ENCODE peak calls at places on chromosomes 5 and 9, in nine cellular contexts. One of them, this sample, is unnamed.

GRCh38 chr9:135789838-135790291 is 87.9 kb downstream of the KCNT1 start:
- DNase-seq in left ventricle myocardium inferior: no peak
- DNase-seq in suprapubic skin: no peak
- DNase-seq in IMR-90: no peak
- DNase-seq in ovary: no peak
- DNase-seq in A549: no peak
- DNase-seq in PC-3: no peak
- DNase-seq in CD8-positive, alpha-beta T cell: peak
- DNase-seq in astrocyte: no peak
- DNase-seq in this sample: no peak

GRCh38 chr5:6088706-6089105 is 289.6 kb downstream of the MED10 start:
- DNase-seq in astrocyte: no peak
- DNase-seq in IMR-90: no peak
- DNase-seq in suprapubic skin: no peak
- DNase-seq in left ventricle myocardium inferior: no peak
- DNase-seq in ovary: no peak
- DNase-seq in A549: no peak
- DNase-seq in PC-3: no peak
- DNase-seq in CD8-positive, alpha-beta T cell: no peak
- DNase-seq in this sample: no peak

GRCh38 chr5:160341309-160341874 is 29.0 kb upstream of the CCNJL start:
- DNase-seq in left ventricle myocardium inferior: no peak
- DNase-seq in PC-3: no peak
- DNase-seq in astrocyte: no peak
- DNase-seq in suprapubic skin: no peak
- DNase-seq in A549: no peak
- DNase-seq in CD8-positive, alpha-beta T cell: no peak
- DNase-seq in ovary: no peak
- DNase-seq in IMR-90: no peak
- DNase-seq in this sample: no peak

GRCh38 chr5:93512799-93513198 is 68.2 kb downstream of the NR2F1-AS1 start:
- DNase-seq in astrocyte: peak
- DNase-seq in left ventricle myocardium inferior: no peak
- DNase-seq in PC-3: peak
- DNase-seq in IMR-90: peak
- DNase-seq in ovary: no peak
- DNase-seq in suprapubic skin: no peak
- DNase-seq in CD8-positive, alpha-beta T cell: no peak
- DNase-seq in A549: no peak
- DNase-seq in this sample: no peak

GRCh38 chr5:126002222-126002897 is 420.8 kb upstream of the GRAMD2B start:
- DNase-seq in PC-3: no peak
- DNase-seq in ovary: peak
- DNase-seq in astrocyte: peak
- DNase-seq in CD8-positive, alpha-beta T cell: no peak
- DNase-seq in suprapubic skin: no peak
- DNase-seq in A549: no peak
- DNase-seq in left ventricle myocardium inferior: peak
- DNase-seq in IMR-90: peak
- DNase-seq in this sample: no peak

GRCh38 chr9:136082496-136083361 is 12.4 kb downstream of the NACC2 start:
- DNase-seq in ovary: no peak
- DNase-seq in left ventricle myocardium inferior: peak
- DNase-seq in CD8-positive, alpha-beta T cell: peak
- DNase-seq in astrocyte: no peak
- DNase-seq in PC-3: no peak
- DNase-seq in IMR-90: no peak
- DNase-seq in suprapubic skin: no peak
- DNase-seq in A549: no peak
- DNase-seq in this sample: no peak

GRCh38 chr5:5270958-5271605 is 131.0 kb downstream of the ADAMTS16 start:
- DNase-seq in CD8-positive, alpha-beta T cell: no peak
- DNase-seq in IMR-90: peak
- DNase-seq in A549: peak
- DNase-seq in left ventricle myocardium inferior: peak
- DNase-seq in PC-3: peak
- DNase-seq in astrocyte: peak
- DNase-seq in ovary: peak
- DNase-seq in suprapubic skin: no peak
- DNase-seq in this sample: peak

GRCh38 chr9:135724186-135724797 is 22.3 kb downstream of the KCNT1 start:
- DNase-seq in A549: no peak
- DNase-seq in PC-3: peak
- DNase-seq in suprapubic skin: no peak
- DNase-seq in left ventricle myocardium inferior: no peak
- DNase-seq in astrocyte: no peak
- DNase-seq in ovary: no peak
- DNase-seq in CD8-positive, alpha-beta T cell: no peak
- DNase-seq in IMR-90: no peak
- DNase-seq in this sample: no peak

GRCh38 chr5:160539431-160539830 is 117.8 kb downstream of the PTTG1 start:
- DNase-seq in suprapubic skin: no peak
- DNase-seq in A549: no peak
- DNase-seq in CD8-positive, alpha-beta T cell: no peak
- DNase-seq in PC-3: peak
- DNase-seq in astrocyte: peak
- DNase-seq in left ventricle myocardium inferior: no peak
- DNase-seq in ovary: no peak
- DNase-seq in IMR-90: no peak
- DNase-seq in this sample: no peak

GRCh38 chr5:78500028-78500427 is 139.6 kb downstream of the SCAMP1 start:
- DNase-seq in suprapubic skin: no peak
- DNase-seq in left ventricle myocardium inferior: no peak
- DNase-seq in CD8-positive, alpha-beta T cell: no peak
- DNase-seq in ovary: no peak
- DNase-seq in PC-3: no peak
- DNase-seq in A549: no peak
- DNase-seq in IMR-90: no peak
- DNase-seq in astrocyte: no peak
- DNase-seq in this sample: no peak

GRCh38 chr9:98865284-98865683 is 57.8 kb downstream of the GALNT12 start:
- DNase-seq in suprapubic skin: no peak
- DNase-seq in A549: no peak
- DNase-seq in CD8-positive, alpha-beta T cell: no peak
- DNase-seq in astrocyte: no peak
- DNase-seq in ovary: no peak
- DNase-seq in PC-3: no peak
- DNase-seq in left ventricle myocardium inferior: no peak
- DNase-seq in IMR-90: no peak
- DNase-seq in this sample: no peak

GRCh38 chr9:93675336-93676150 is 99.2 kb downstream of the PHF2 start:
- DNase-seq in PC-3: no peak
- DNase-seq in CD8-positive, alpha-beta T cell: no peak
- DNase-seq in IMR-90: no peak
- DNase-seq in A549: no peak
- DNase-seq in ovary: peak
- DNase-seq in astrocyte: no peak
- DNase-seq in suprapubic skin: peak
- DNase-seq in left ventricle myocardium inferior: peak
- DNase-seq in this sample: no peak

GRCh38 chr5:139687656-139688055 is 39.5 kb downstream of the CXXC5 start:
- DNase-seq in IMR-90: no peak
- DNase-seq in astrocyte: no peak
- DNase-seq in CD8-positive, alpha-beta T cell: no peak
- DNase-seq in suprapubic skin: no peak
- DNase-seq in ovary: no peak
- DNase-seq in PC-3: no peak
- DNase-seq in left ventricle myocardium inferior: no peak
- DNase-seq in A549: no peak
- DNase-seq in this sample: no peak

DNA sequence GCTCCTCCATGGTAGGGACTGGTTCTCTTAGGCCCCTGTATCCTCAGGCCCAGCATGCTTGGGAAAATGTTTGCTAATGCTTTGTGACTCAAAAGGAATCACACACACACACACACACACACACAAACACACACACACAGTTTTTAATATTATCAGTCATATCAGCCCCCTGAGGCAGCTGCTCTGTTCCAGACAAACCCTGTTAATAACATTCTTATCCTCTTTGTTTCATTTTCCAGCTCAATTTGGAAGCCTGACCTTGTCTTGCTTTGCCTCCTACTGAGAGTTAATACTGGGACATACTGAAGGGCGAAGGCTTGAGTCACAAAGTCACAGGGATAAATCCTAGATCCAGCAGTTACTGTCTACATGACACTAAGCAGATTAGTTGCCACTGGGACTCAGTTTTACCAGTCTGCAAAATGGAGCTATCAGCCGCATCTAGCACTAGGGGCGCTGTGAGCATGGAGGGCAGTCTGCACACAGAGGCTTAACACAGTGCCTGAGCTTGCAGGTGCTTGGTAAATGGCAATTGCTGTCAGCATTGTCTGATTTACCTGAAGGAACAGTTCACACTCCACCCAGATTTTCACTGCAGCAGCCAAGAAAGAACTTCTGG is 37.1 kb upstream of the KCNMB1 start:
- DNase-seq in suprapubic skin: no peak
- DNase-seq in astrocyte: no peak
- DNase-seq in ovary: no peak
- DNase-seq in IMR-90: no peak
- DNase-seq in CD8-positive, alpha-beta T cell: no peak
- DNase-seq in PC-3: no peak
- DNase-seq in A549: no peak
- DNase-seq in left ventricle myocardium inferior: no peak
- DNase-seq in this sample: no peak
- TF ChIP-seq CTCF in suprapubic skin: no peak
- TF ChIP-seq CTCF in astrocyte: no peak
- TF ChIP-seq CTCF in ovary: no peak
- TF ChIP-seq CTCF in IMR-90: no peak
- TF ChIP-seq CTCF in CD8-positive, alpha-beta T cell: no peak
- TF ChIP-seq CTCF in PC-3: no peak
- TF ChIP-seq CTCF in A549: no peak
- TF ChIP-seq CTCF in left ventricle myocardium inferior: no peak
- TF ChIP-seq CTCF in this sample: peak

DNA sequence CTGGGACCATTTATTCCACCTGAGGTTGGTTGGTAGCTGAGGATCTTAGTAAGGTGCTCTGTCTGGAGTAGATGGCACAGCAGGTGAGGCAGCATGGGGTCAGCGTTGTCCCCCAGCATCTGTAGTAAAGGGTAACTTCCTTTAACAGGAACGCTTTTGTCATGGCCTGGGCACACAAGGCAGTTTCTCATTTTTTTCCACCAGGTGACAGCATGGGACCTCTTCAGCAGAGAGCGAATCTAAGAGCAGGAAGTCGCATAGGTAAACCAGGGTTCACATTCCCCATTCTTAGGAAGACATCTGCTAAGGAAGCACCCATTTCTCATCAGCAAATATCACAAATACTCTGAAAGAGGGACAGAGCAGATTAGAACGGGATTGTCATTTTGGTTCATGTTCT is 56.5 kb downstream of the GPR107 start:
- DNase-seq in ovary: no peak
- DNase-seq in A549: no peak
- DNase-seq in left ventricle myocardium inferior: no peak
- DNase-seq in astrocyte: no peak
- DNase-seq in PC-3: no peak
- DNase-seq in suprapubic skin: no peak
- DNase-seq in IMR-90: no peak
- DNase-seq in CD8-positive, alpha-beta T cell: no peak
- DNase-seq in this sample: no peak
- TF ChIP-seq CTCF in ovary: no peak
- TF ChIP-seq CTCF in A549: no peak
- TF ChIP-seq CTCF in left ventricle myocardium inferior: no peak
- TF ChIP-seq CTCF in astrocyte: no peak
- TF ChIP-seq CTCF in PC-3: no peak
- TF ChIP-seq CTCF in suprapubic skin: no peak
- TF ChIP-seq CTCF in IMR-90: peak
- TF ChIP-seq CTCF in CD8-positive, alpha-beta T cell: no peak
- TF ChIP-seq CTCF in this sample: no peak

GRCh38 chr5:1011226-1011631 is 2.6 kb downstream of the NKD2 start:
- DNase-seq in A549: peak
- DNase-seq in ovary: no peak
- DNase-seq in astrocyte: no peak
- DNase-seq in PC-3: peak
- DNase-seq in suprapubic skin: peak
- DNase-seq in CD8-positive, alpha-beta T cell: peak
- DNase-seq in left ventricle myocardium inferior: peak
- DNase-seq in IMR-90: no peak
- DNase-seq in this sample: no peak
- TF ChIP-seq CTCF in A549: peak
- TF ChIP-seq CTCF in ovary: no peak
- TF ChIP-seq CTCF in astrocyte: peak
- TF ChIP-seq CTCF in PC-3: peak
- TF ChIP-seq CTCF in suprapubic skin: peak
- TF ChIP-seq CTCF in CD8-positive, alpha-beta T cell: peak
- TF ChIP-seq CTCF in left ventricle myocardium inferior: peak
- TF ChIP-seq CTCF in IMR-90: no peak
- TF ChIP-seq CTCF in this sample: peak

GRCh38 chr5:135319458-135319857 is 79.6 kb downstream of the MACROH2A1 start:
- DNase-seq in CD8-positive, alpha-beta T cell: no peak
- DNase-seq in A549: no peak
- DNase-seq in PC-3: no peak
- DNase-seq in IMR-90: no peak
- DNase-seq in suprapubic skin: no peak
- DNase-seq in left ventricle myocardium inferior: no peak
- DNase-seq in astrocyte: no peak
- DNase-seq in ovary: no peak
- DNase-seq in this sample: no peak

GRCh38 chr5:135320718-135321484 is 78.1 kb downstream of the MACROH2A1 start:
- DNase-seq in IMR-90: no peak
- DNase-seq in left ventricle myocardium inferior: no peak
- DNase-seq in astrocyte: no peak
- DNase-seq in ovary: no peak
- DNase-seq in PC-3: no peak
- DNase-seq in A549: no peak
- DNase-seq in suprapubic skin: no peak
- DNase-seq in CD8-positive, alpha-beta T cell: no peak
- DNase-seq in this sample: no peak

GRCh38 chr5:135318924-135319323 is 80.1 kb downstream of the MACROH2A1 start:
- DNase-seq in suprapubic skin: no peak
- DNase-seq in IMR-90: no peak
- DNase-seq in PC-3: no peak
- DNase-seq in astrocyte: no peak
- DNase-seq in CD8-positive, alpha-beta T cell: no peak
- DNase-seq in A549: no peak
- DNase-seq in left ventricle myocardium inferior: no peak
- DNase-seq in ovary: no peak
- DNase-seq in this sample: no peak

GRCh38 chr5:135318037-135318436 is 81.0 kb downstream of the MACROH2A1 start:
- DNase-seq in PC-3: no peak
- DNase-seq in suprapubic skin: no peak
- DNase-seq in CD8-positive, alpha-beta T cell: no peak
- DNase-seq in IMR-90: no peak
- DNase-seq in left ventricle myocardium inferior: no peak
- DNase-seq in A549: no peak
- DNase-seq in astrocyte: no peak
- DNase-seq in ovary: no peak
- DNase-seq in this sample: no peak

DNA sequence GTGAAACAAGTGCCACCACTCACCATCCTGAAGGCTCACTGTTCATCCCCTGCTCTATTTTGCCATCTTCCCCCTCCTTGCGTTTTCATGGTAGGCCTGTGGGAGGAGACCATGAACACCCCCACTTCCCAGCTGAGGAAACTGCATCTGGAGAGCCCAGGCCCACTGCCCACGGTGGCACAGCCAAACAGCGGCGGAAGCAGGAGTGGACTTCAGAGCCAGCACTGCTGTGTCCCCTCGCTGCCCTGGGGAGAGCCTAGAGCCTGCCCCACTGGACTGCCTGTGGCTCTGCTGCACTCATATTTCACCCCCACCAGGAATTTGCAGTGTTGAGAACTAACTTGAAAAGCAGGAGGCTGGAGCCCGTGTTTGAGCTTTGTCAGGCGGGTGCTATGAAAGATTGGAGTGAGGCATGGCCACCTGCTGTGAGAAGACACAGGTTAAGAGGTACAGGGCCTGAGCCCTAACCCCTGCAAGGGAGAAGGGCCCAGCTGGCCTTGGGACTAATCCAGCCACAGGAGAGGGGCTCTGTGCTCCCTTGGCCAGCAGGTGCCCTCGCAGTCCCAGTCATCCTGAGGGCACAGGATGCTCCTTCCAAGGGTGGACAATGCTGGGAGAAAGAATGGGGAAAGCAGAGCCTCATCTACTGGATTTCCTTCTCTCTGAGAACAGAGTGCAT is 79.0 kb downstream of the MACROH2A1 start:
- DNase-seq in left ventricle myocardium inferior: no peak
- DNase-seq in CD8-positive, alpha-beta T cell: no peak
- DNase-seq in A549: no peak
- DNase-seq in ovary: no peak
- DNase-seq in IMR-90: no peak
- DNase-seq in PC-3: no peak
- DNase-seq in astrocyte: no peak
- DNase-seq in suprapubic skin: no peak
- DNase-seq in this sample: no peak
- TF ChIP-seq CTCF in left ventricle myocardium inferior: peak
- TF ChIP-seq CTCF in CD8-positive, alpha-beta T cell: no peak
- TF ChIP-seq CTCF in A549: no peak
- TF ChIP-seq CTCF in ovary: no peak
- TF ChIP-seq CTCF in IMR-90: no peak
- TF ChIP-seq CTCF in PC-3: peak
- TF ChIP-seq CTCF in astrocyte: no peak
- TF ChIP-seq CTCF in suprapubic skin: no peak
- TF ChIP-seq CTCF in this sample: no peak

This sample was measured in neural crest cell.